ENCODE peak calls at places on chromosomes 12 and 14, in four cellular contexts. P is CD4-positive, alpha-beta T cell; T is effector memory CD8-positive, alpha-beta T cell; Q is activated CD4-positive, alpha-beta memory T cell treated with anti-CD3 and anti-CD28 coated beads for 36 hours. M is an unnamed sample.

GRCh38 chr12:51848843-51849735 is 571 bp upstream of the FIGNL2 start:
- DNase-seq in P (no peak), T (no peak), Q (no peak), M (no peak)

GRCh38 chr12:122730215-122731014 is at the start of gene HCAR1:
- DNase-seq in P (no peak), T (no peak), Q (peak), M (no peak)

GRCh38 chr12:462936-463705 is 3.4 kb downstream of the B4GALNT3 start:
- DNase-seq in P (no peak), T (no peak), Q (no peak), M (no peak)

GRCh38 chr12:124289634-124290600 is 5.0 kb upstream of the RFLNA start:
- DNase-seq in P (no peak), T (no peak), Q (no peak), M (no peak)

GRCh38 chr14:20454359-20454644 is 310 bp downstream of the OSGEP start:
- DNase-seq in P (no peak), T (no peak), Q (peak), M (peak)

GRCh38 chr12:18895946-18896345 is 158.0 kb downstream of the CAPZA3 start:
- DNase-seq in P (no peak), T (no peak), Q (no peak), M (no peak)

GRCh38 chr12:79162948-79163347 is 298.4 kb downstream of the SYT1 start:
- DNase-seq in P (no peak), T (no peak), Q (no peak), M (no peak)

GRCh38 chr12:40464121-40464520 is 228.1 kb upstream of the CNTN1 start:
- DNase-seq in P (no peak), T (no peak), Q (no peak), M (no peak)

GRCh38 chr12:32921397-32921796 is 24.8 kb upstream of the PKP2 start:
- DNase-seq in P (no peak), T (no peak), Q (no peak), M (no peak)

GRCh38 chr14:73833530-73834257 is 17.9 kb upstream of the PTGR2 start:
- DNase-seq in P (no peak), T (no peak), Q (no peak), M (no peak)

M was measured in esophagus muscularis mucosa.